ENCODE peak calls at places on chromosomes 3 and 15, in six cellular contexts. J, F, N, S, X and Z are unnamed samples.

GRCh38 chr3:17135696-17136095 is 250.9 kb downstream of the PLCL2 start:
- DNase-seq in F (no peak), S (no peak), X (no peak), J (peak), N (no peak), Z (no peak)

GRCh38 chr3:150346956-150347863 is 60.9 kb upstream of the TSC22D2 start:
- DNase-seq in N (no peak), J (no peak), F (peak), X (no peak), S (no peak), Z (no peak)

GRCh38 chr3:5699313-5699712 is 511.8 kb downstream of the EDEM1 start:
- DNase-seq in S (no peak), X (no peak), F (no peak), J (no peak), N (no peak), Z (no peak)

GRCh38 chr3:134357914-134358811 is 16.1 kb downstream of the AMOTL2 start:
- DNase-seq in J (peak), S (no peak), F (peak), N (peak), X (peak), Z (peak)

GRCh38 chr3:188316021-188316722 is 162.2 kb downstream of the LPP start:
- DNase-seq in X (peak), F (no peak), S (no peak), J (no peak), N (no peak), Z (no peak)

GRCh38 chr3:128193153-128193552 is 39.9 kb downstream of the EEFSEC start:
- DNase-seq in S (no peak), F (no peak), J (no peak), X (no peak), N (no peak), Z (no peak)

GRCh38 chr3:32872487-32873382 is 54.9 kb downstream of the TRIM71 start:
- DNase-seq in S (no peak), N (no peak), X (peak), F (no peak), J (peak), Z (peak)

GRCh38 chr3:196563721-196564225 is 4.6 kb downstream of the WDR53 start:
- DNase-seq in S (no peak), N (no peak), J (no peak), F (peak), X (peak), Z (no peak)

GRCh38 chr15:101182215-101182614 is 69.6 kb downstream of the CHSY1 start:
- DNase-seq in F (no peak), N (no peak), X (no peak), J (no peak), S (no peak), Z (no peak)

GRCh38 chr3:177523991-177524438 is 326.7 kb upstream of the TBL1XR1 start:
- DNase-seq in X (peak), N (no peak), J (no peak), F (no peak), S (no peak), Z (no peak)

GRCh38 chr3:46921871-46922271 is 44.4 kb downstream of the PTH1R start:
- DNase-seq in J (no peak), X (no peak), F (no peak), S (no peak), N (peak), Z (no peak)

GRCh38 chr15:66795851-66796250 is 93.8 kb downstream of the SMAD6 start:
- DNase-seq in S (no peak), N (no peak), F (no peak), X (no peak), J (no peak), Z (no peak)

GRCh38 chr3:2856062-2856792 is 253.9 kb downstream of the IL5RA start:
- DNase-seq in J (no peak), S (no peak), F (no peak), N (no peak), X (no peak), Z (no peak)

GRCh38 chr3:107962946-107963345 is 127.9 kb downstream of the CD47 start:
- DNase-seq in J (no peak), S (no peak), F (peak), X (peak), N (no peak), Z (no peak)

GRCh38 chr3:58386966-58387365 is 46.7 kb downstream of the PDHB start:
- DNase-seq in S (no peak), J (peak), N (no peak), X (peak), F (peak), Z (peak)

GRCh38 chr15:88537591-88538317 is 8.7 kb downstream of the DET1 start:
- DNase-seq in J (no peak), X (no peak), N (no peak), S (no peak), F (no peak), Z (no peak)

GRCh38 chr3:118838871-118839270 is 195.8 kb downstream of the IGSF11 start:
- DNase-seq in X (no peak), S (no peak), F (no peak), N (no peak), J (no peak), Z (no peak)

GRCh38 chr3:11167590-11167989 is 13.3 kb downstream of the HRH1 start:
- DNase-seq in J (no peak), F (no peak), X (no peak), N (no peak), S (no peak), Z (peak)

GRCh38 chr15:39301589-39301999 is 279.3 kb upstream of the THBS1 start:
- DNase-seq in S (no peak), X (peak), F (no peak), N (no peak), J (no peak), Z (peak)

GRCh38 chr3:119637679-119638525 is 22.5 kb downstream of the POPDC2 start:
- DNase-seq in X (peak), J (no peak), S (no peak), N (no peak), F (peak), Z (peak)

GRCh38 chr15:39131605-39132004 is 449.3 kb upstream of the THBS1 start:
- DNase-seq in N (no peak), F (no peak), J (no peak), S (no peak), X (no peak), Z (peak)

GRCh38 chr3:49617390-49618013 is 56.6 kb upstream of the APEH start:
- DNase-seq in F (no peak), J (no peak), S (no peak), N (no peak), X (no peak), Z (no peak)

GRCh38 chr3:17820275-17820674 is 77.8 kb upstream of the TBC1D5 start:
- DNase-seq in S (no peak), N (no peak), F (no peak), X (no peak), J (no peak), Z (no peak)

GRCh38 chr15:92142242-92143232 is 251.1 kb upstream of the ST8SIA2 start:
- DNase-seq in F (no peak), S (no peak), X (peak), N (no peak), J (no peak), Z (no peak)

GRCh38 chr15:92141607-92142006 is 252.1 kb upstream of the ST8SIA2 start:
- DNase-seq in X (no peak), J (no peak), F (no peak), N (no peak), S (no peak), Z (no peak)

GRCh38 chr15:92143765-92144164 is 249.9 kb upstream of the ST8SIA2 start:
- DNase-seq in F (no peak), J (peak), S (no peak), N (no peak), X (no peak), Z (no peak)

GRCh38 chr15:92140802-92141201 is 252.9 kb upstream of the ST8SIA2 start:
- DNase-seq in X (no peak), F (no peak), S (no peak), N (no peak), J (no peak), Z (no peak)
- TF ChIP-seq CTCF in X (no peak), F (no peak), S (no peak), N (no peak), J (no peak), Z (no peak)

GRCh38 chr15:84880822-84881519 is 3.5 kb upstream of the SLC28A1 start:
- DNase-seq in N (no peak), X (no peak), J (no peak), F (no peak), S (no peak), Z (no peak)
- TF ChIP-seq CTCF in N (no peak), X (no peak), J (no peak), F (no peak), S (no peak), Z (no peak)

GRCh38 chr15:80323285-80323684 is 71.3 kb upstream of the CTXND1 start:
- DNase-seq in S (no peak), F (no peak), N (no peak), J (no peak), X (no peak), Z (no peak)
- TF ChIP-seq CTCF in S (no peak), F (peak), N (peak), J (no peak), X (peak), Z (peak)

DNA sequence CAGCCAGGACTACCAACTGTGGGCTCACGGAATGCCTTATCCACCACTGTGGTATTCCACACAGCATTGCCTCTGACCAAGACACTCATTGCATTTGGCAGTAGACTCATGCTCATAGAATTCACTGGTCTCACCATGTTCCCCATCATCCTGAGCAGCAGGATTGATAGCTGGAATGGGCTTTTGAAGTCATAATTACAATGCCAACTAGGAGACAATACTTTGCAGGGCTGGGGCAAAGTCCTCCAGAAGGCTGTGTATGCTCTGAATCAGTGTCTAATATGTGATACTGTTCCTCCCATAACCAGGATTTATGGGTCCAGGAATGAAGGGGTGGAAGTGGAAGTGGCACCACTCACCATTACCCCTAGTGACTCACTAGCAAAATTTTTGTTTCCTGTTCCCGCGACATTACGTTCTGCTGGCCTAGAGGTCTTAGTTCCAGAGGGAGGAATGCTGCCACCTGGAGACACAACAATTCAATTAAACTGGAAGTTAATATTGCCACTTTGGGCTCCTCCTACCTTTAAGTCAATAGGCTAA is 58.6 kb upstream of the CCDC80 start:
- DNase-seq in J (no peak), F (peak), N (no peak), X (peak), S (no peak), Z (peak)
- TF ChIP-seq CTCF in J (no peak), F (peak), N (peak), X (peak), S (no peak), Z (peak)

GRCh38 chr15:78933187-78934062 is 11.4 kb downstream of the CTSH start:
- DNase-seq in F (no peak), S (no peak), J (no peak), X (no peak), N (no peak), Z (no peak)
- TF ChIP-seq CTCF in F (no peak), S (no peak), J (no peak), X (no peak), N (no peak), Z (no peak)

GRCh38 chr3:48439820-48440589 is at the start of the genes CCDC51 and TMA7:
- DNase-seq in F (peak), S (peak), X (peak), J (peak), N (peak), Z (peak)
- TF ChIP-seq CTCF in F (no peak), S (no peak), X (no peak), J (no peak), N (no peak), Z (peak)

GRCh38 chr15:86961669-86962068 is 882.0 kb downstream of the AGBL1 start:
- DNase-seq in N (no peak), F (no peak), X (no peak), J (no peak), S (no peak), Z (no peak)
- TF ChIP-seq CTCF in N (peak), F (no peak), X (no peak), J (no peak), S (no peak), Z (no peak)

GRCh38 chr3:10008588-10009344 is 17.5 kb upstream of the FANCD2 start:
- DNase-seq in N (no peak), S (peak), X (peak), F (peak), J (peak), Z (peak)
- TF ChIP-seq CTCF in N (no peak), S (no peak), X (no peak), F (no peak), J (no peak), Z (no peak)

GRCh38 chr3:20669675-20670074 is 483.7 kb upstream of the SGO1 start:
- DNase-seq in X (no peak), J (no peak), N (no peak), S (no peak), F (no peak), Z (no peak)

GRCh38 chr3:20666091-20666490 is 480.1 kb upstream of the SGO1 start:
- DNase-seq in X (peak), S (no peak), J (no peak), F (no peak), N (no peak), Z (no peak)

GRCh38 chr3:20673866-20674265 is 487.9 kb upstream of the SGO1 start:
- DNase-seq in S (no peak), F (no peak), X (no peak), N (no peak), J (no peak), Z (no peak)

GRCh38 chr3:20669184-20669583 is 483.2 kb upstream of the SGO1 start:
- DNase-seq in N (no peak), F (no peak), S (no peak), J (peak), X (peak), Z (no peak)

GRCh38 chr3:20668411-20668810 is 482.4 kb upstream of the SGO1 start:
- DNase-seq in N (no peak), J (peak), X (peak), S (no peak), F (peak), Z (no peak)
- TF ChIP-seq CTCF in N (no peak), J (no peak), X (no peak), S (no peak), F (peak), Z (peak)

DNA sequence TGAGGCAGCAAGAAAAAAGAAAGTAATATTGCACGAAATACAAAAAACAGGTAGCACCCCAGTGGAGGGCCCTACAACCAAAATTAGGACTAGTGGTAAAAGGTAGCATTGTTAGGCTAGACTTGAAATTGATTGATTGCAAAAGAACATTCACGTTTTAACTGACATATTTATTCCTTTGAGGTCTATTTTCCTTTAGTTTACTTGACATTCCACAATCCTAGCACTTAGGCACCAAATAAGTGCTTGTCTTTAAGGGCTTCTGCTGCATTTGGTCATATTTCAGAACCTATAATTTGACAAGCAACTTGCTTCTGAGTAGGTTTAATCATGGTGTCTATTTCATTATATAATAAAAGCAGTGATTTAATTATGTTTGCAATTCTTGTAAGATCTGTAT is 642.7 kb upstream of the AGTR1 start:
- DNase-seq in N (no peak), J (no peak), X (no peak), S (no peak), F (no peak), Z (no peak)
- TF ChIP-seq CTCF in N (no peak), J (no peak), X (no peak), S (no peak), F (no peak), Z (no peak)